ENCODE peak calls at places on chromosomes 6 and 20, in six cellular contexts. M, Z, U, H, C and Y are unnamed samples.

GRCh38 chr6:162621246-162621645 is 106.3 kb downstream of the PRKN start:
- DNase-seq in H (no peak), Z (no peak), C (peak), U (no peak), M (peak), Y (no peak)

GRCh38 chr6:64415936-64416335 is 780.3 kb downstream of the PHF3 start:
- DNase-seq in U (no peak), M (no peak), C (no peak), H (no peak), Z (no peak), Y (no peak)

GRCh38 chr6:48560408-48560807 is 449.4 kb upstream of the PTCHD4 start:
- DNase-seq in Z (no peak), C (peak), M (peak), H (no peak), U (no peak), Y (no peak)

GRCh38 chr6:82775361-82775760 is 290.3 kb downstream of the UBE3D start:
- DNase-seq in M (no peak), C (no peak), Z (no peak), U (no peak), H (no peak), Y (no peak)

GRCh38 chr20:5910192-5910591 is 40.1 kb downstream of the TRMT6 start:
- DNase-seq in U (no peak), M (no peak), C (no peak), Z (no peak), H (no peak), Y (no peak)

GRCh38 chr20:11849270-11849920 is 68.3 kb upstream of the BTBD3 start:
- DNase-seq in C (peak), Z (no peak), H (no peak), U (no peak), M (no peak), Y (no peak)

GRCh38 chr6:169811072-169811471 is 59.6 kb downstream of the ERMARD start:
- DNase-seq in U (no peak), C (no peak), M (peak), H (no peak), Z (no peak), Y (no peak)

GRCh38 chr6:28802417-28803336 is 121.1 kb downstream of the TRIM27 start:
- DNase-seq in C (peak), Z (peak), U (no peak), H (no peak), M (no peak), Y (no peak)

GRCh38 chr6:150634641-150635292 is 35.1 kb downstream of the PLEKHG1 start:
- DNase-seq in Z (no peak), M (no peak), U (no peak), C (no peak), H (no peak), Y (no peak)

GRCh38 chr20:25196701-25197120 is 1.2 kb downstream of the ENTPD6 start:
- DNase-seq in M (no peak), C (no peak), Z (no peak), H (peak), U (no peak), Y (no peak)

GRCh38 chr20:57398231-57398821 is 7.1 kb downstream of the RBM38 start:
- DNase-seq in H (no peak), M (no peak), Z (no peak), C (no peak), U (peak), Y (no peak)

GRCh38 chr6:81901589-81901988 is 149.1 kb upstream of the TENT5A start:
- DNase-seq in C (no peak), U (no peak), M (no peak), H (no peak), Z (no peak), Y (no peak)

GRCh38 chr6:124962617-124963415 is 579 bp downstream of the RNF217 start:
- DNase-seq in M (peak), Z (no peak), C (peak), U (peak), H (peak), Y (no peak)

GRCh38 chr6:71406871-71407860 is 118.6 kb downstream of the OGFRL1 start:
- DNase-seq in Z (peak), H (no peak), M (no peak), U (no peak), C (no peak), Y (no peak)

GRCh38 chr20:43961541-43962471 is 47.2 kb downstream of the TOX2 start:
- DNase-seq in C (no peak), U (no peak), M (no peak), Z (no peak), H (no peak), Y (no peak)

GRCh38 chr20:63911171-63911570 is 16.2 kb downstream of the DNAJC5 start:
- DNase-seq in U (peak), H (no peak), C (peak), Z (no peak), M (no peak), Y (no peak)

GRCh38 chr6:160931378-160932343 is 59.9 kb upstream of the MAP3K4 start:
- DNase-seq in H (no peak), M (peak), Z (no peak), C (no peak), U (no peak), Y (no peak)

GRCh38 chr6:1851681-1852456 is 242.2 kb downstream of the FOXC1 start:
- DNase-seq in H (no peak), M (no peak), C (no peak), U (no peak), Z (no peak), Y (no peak)

GRCh38 chr6:21073318-21073839 is 520.2 kb upstream of the SOX4 start:
- DNase-seq in U (no peak), Z (no peak), C (no peak), M (no peak), H (no peak), Y (no peak)

GRCh38 chr6:41286544-41287346 is at the start of gene TREM1:
- DNase-seq in H (no peak), M (peak), Z (no peak), U (no peak), C (peak), Y (no peak)

GRCh38 chr20:41476446-41476845 is 109.8 kb upstream of the EMILIN3 start:
- DNase-seq in H (no peak), M (no peak), U (no peak), Z (no peak), C (no peak), Y (no peak)

GRCh38 chr6:137024172-137024990 is 20.4 kb downstream of the IL20RA start:
- DNase-seq in H (no peak), C (no peak), M (no peak), U (no peak), Z (peak), Y (no peak)

GRCh38 chr6:117338567-117338966 is 73.2 kb downstream of the VGLL2 start:
- DNase-seq in M (no peak), U (no peak), H (no peak), Z (no peak), C (no peak), Y (no peak)

GRCh38 chr6:85669735-85670194 is 27.1 kb upstream of the SYNCRIP start:
- DNase-seq in C (peak), H (no peak), M (no peak), U (no peak), Z (peak), Y (no peak)

GRCh38 chr20:32896521-32897280 is 38.0 kb downstream of the EFCAB8 start:
- DNase-seq in H (no peak), Z (no peak), U (no peak), C (no peak), M (no peak), Y (no peak)

DNA sequence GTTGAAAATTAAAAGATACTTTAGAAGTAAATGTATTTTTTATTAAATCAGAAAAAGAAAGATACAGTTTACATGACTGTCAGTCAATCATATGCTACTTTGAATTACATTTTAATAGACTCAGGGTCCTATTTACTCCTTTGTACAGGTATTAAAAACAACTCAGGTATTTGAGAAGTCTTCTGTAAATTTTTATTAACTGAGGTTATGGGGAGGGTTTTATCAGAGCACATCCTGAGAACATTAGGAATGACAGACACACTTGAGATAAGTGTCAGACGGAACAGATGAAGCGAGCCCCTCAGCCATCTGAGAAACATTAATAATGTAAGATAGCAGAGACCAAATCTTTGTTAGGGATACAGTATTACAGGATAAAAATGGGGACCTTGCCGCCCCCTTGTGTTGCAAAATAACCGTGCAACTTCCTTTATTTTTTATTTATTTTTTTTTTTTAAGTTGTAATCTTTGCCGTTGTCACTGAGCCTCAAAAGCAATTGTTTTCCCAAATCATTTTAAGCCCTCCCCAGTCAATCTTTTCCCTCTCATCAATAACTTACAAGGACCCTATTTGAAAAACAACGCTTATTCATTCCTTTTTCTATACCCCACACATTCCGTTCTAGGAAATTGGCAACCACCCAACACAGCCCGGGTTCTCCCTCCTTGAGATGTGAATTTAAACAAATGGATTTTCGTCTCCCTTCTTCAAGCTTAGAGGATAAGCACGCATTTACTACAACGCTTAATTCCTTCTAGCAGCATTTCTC is 126.7 kb downstream of the BCAS1 start:
- DNase-seq in U (no peak), C (peak), H (no peak), M (no peak), Z (no peak), Y (peak)
- TF ChIP-seq CTCF in U (peak), C (peak), H (peak), M (peak), Z (peak), Y (peak)

DNA sequence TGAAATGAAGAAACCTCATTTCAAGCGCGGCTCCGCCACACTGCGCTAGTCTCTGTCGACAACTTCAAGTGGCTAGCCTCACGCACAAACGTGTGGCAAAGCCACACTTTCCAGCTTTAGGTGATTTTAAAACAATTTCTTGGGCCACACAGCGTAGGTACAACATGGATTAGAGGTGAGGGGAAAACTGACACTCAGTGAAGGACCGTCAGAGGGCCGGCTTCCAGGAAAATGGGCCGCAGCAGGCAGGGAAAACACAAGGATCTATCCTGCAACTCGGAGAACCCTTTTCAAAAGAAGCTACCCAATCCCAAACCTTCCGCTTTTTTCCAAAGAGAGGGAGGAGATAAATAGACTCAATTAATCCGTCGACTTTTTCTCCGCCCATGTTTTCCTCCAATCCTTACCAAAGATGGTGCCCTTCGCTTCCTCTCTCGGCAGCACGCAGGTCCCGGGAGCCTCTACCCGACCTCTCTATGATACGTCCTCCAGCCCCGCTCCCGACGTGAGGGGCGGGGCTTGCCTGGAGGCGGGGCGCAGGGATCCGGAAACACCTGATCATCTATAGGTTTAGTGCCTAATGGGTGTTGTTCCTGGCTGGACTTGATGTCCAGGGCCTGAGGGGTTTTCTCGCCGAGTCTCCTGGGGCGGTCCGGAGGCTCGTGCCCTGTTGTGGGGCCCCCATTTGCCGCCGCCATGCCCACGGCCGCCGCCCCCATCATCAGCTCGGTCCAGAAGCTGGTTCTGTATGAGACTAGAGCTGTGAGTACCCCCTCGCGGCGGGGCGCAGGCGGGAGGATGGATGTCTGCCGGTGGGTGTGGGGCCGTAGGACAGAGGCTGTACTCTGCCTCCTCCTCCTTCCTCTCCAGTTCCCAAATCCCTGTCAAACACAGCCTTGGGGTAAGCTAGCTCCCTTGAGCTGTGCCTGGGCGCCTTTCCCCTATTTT is at the start of the genes AK9 and FIG4:
- DNase-seq in C (peak), M (peak), Z (peak), U (peak), H (peak), Y (peak)
- TF ChIP-seq CTCF in C (peak), M (peak), Z (no peak), U (no peak), H (no peak), Y (peak)

DNA sequence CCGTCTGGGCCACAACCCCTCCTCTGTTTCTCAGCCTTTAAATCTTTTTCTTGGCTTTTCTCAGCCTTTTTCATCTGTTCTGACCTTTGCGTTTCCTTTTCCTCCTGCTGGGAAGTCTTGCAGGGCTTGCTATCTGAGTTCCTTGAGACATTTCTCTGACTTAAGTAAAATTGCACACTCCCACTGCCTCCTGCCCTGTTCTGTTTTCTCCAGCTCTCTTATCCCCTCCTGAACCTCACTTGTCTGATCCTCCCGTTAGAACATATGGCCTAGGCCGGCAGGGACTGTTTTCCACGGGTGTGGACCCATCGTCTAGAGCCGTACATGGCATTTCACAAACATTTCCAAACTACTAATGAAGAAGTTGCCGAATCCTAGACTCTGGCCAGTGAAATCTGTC is 63.0 kb downstream of the ARID1B start:
- DNase-seq in Z (no peak), M (no peak), U (no peak), C (no peak), H (no peak), Y (no peak)
- TF ChIP-seq CTCF in Z (no peak), M (no peak), U (no peak), C (no peak), H (no peak), Y (no peak)

DNA sequence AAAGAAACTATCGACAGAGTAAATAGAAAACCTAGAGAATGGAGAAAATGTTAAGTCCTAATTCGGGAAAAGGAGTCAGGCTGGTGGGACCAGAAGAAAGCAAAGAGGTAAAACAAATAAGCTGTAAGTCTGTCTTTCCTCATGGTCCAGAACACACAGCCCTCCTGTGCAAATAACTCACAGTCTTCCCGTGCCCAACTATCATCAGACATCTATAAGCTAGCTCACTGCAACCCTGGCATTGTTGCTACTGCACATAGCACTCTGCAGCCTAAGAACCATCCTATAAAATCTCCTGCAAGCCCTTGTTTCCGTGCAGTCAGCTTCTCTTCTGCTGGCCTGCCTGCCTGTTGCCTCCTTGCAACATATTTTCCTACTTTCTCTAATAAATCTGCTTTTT is 17.4 kb downstream of the HLA-DRA start:
- DNase-seq in C (no peak), H (no peak), U (no peak), M (no peak), Z (no peak), Y (no peak)
- TF ChIP-seq CTCF in C (no peak), H (no peak), U (no peak), M (no peak), Z (no peak), Y (no peak)

DNA sequence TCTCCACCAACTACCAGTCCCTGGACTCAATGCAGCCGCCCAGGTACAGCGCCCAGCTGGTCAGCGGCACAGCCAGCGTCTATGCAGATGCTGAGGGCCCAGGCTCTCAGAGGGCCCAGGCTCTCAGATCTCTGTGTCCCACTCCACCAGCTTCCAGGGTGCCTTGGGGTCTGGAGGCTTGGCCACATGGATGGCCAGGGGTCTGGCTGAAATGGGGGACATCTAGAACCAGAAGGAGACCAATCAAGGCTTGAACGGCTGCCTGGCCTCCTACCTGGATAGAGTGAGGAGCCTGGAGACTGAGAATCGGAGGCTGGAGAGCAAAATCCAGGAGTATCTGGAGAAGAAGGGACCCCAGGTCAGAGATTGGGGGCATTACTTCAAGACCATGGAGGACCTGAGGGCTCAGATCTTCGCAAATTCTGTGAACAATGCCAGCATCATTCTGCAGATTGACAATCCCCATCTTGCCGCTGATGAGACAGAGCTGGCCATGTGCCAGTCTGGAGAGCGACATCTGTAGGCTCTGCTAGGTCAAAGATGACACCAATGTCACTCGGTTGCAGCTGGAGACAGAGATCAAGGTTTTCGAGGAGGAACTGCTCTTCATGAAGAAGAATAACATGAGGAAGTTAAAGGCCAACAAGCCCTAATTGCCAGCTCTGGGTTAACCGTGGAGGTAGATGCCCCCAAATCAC is 44.1 kb upstream of the GRM4 start:
- DNase-seq in H (no peak), U (no peak), C (no peak), M (no peak), Z (no peak), Y (no peak)
- TF ChIP-seq CTCF in H (no peak), U (no peak), C (no peak), M (no peak), Z (no peak), Y (no peak)

DNA sequence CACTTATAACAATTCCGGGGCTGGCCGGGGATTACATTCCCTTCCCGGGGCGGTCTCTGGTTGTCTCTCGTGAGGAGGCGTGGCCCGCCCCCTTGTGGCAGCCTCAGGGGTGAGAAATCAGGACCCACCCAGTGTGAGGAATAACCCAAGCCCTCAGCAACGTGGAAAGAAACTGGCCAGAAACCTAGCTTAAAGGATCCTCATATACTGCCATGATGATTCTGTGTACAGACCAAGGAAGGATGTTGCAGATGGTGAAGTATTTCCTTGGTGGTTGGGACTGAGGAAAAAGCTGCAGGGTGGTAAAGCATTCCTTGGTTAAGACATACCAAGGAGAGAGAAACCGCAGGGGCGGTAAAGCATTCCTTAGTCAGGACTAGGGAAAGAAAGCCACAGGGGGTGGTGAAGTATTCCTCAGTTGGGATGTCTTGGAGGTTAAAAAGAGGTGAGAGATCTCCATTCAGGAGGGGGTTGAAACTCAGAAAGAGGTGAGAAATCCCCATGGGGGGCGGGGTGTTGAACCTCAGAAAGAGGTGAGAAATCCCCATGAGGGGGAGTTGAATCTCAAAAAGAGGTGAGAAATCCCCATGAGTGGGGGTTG is 238.2 kb downstream of the RNGTT start:
- DNase-seq in Z (no peak), H (peak), U (no peak), C (no peak), M (peak), Y (no peak)
- TF ChIP-seq CTCF in Z (no peak), H (peak), U (no peak), C (no peak), M (peak), Y (peak)